ENCODE peak calls at places on chromosome 1, in seven cellular contexts. A is stimulated activated naive B cell treated with anti-CD40 and anti-IgM and Interleukin-4, amounts not matched to agents 10 μg/mL and 1 μg/mL and 100 μg/mL, for 72 hours; P is HEK293T; T is IMR-90; S is MCF 10A; U is cardiac muscle cell; W is CD8-positive, alpha-beta T cell. O is an unnamed sample.

GRCh38 chr1:161038523-161039153 is at the start of gene TSTD1:
- DNase-seq in P (no peak), A (peak), U (peak), W (peak), T (no peak), S (peak), O (no peak)

GRCh38 chr1:232319106-232319505 is 310.8 kb downstream of the SIPA1L2 start:
- DNase-seq in P (no peak), W (no peak), S (peak), U (peak), A (no peak), T (no peak), O (no peak)

GRCh38 chr1:181094813-181095212 is 6.3 kb downstream of the IER5 start:
- DNase-seq in S (no peak), T (peak), W (no peak), P (no peak), U (peak), A (no peak), O (peak)

GRCh38 chr1:221308534-221309511 is 429.6 kb downstream of the HLX start:
- DNase-seq in P (no peak), U (no peak), A (no peak), W (no peak), S (no peak), T (no peak), O (no peak)

GRCh38 chr1:61334718-61335589 is 252.6 kb downstream of the NFIA start:
- DNase-seq in W (no peak), A (no peak), P (no peak), U (peak), T (no peak), S (no peak), O (no peak)

GRCh38 chr1:1387098-1388077 is 11.7 kb downstream of the CCNL2 start:
- DNase-seq in T (no peak), P (no peak), A (no peak), U (no peak), S (no peak), W (no peak), O (no peak)

GRCh38 chr1:211352985-211353515 is 26.4 kb downstream of the TRAF5 start:
- DNase-seq in P (peak), A (peak), S (peak), T (no peak), U (peak), W (peak), O (no peak)

GRCh38 chr1:150322310-150322709 is 977 bp downstream of the PRPF3 start:
- DNase-seq in W (no peak), A (no peak), U (no peak), S (peak), P (no peak), T (peak), O (no peak)

GRCh38 chr1:1297802-1298424 is 9.8 kb downstream of the ACAP3 start:
- DNase-seq in P (no peak), U (no peak), T (no peak), S (no peak), W (no peak), A (no peak), O (no peak)

GRCh38 chr1:242788771-242789170 is 264.3 kb upstream of the PLD5 start:
- DNase-seq in T (no peak), P (no peak), W (no peak), A (no peak), U (no peak), S (no peak), O (no peak)

GRCh38 chr1:26697978-26698849 is 2.4 kb downstream of the ARID1A start:
- DNase-seq in S (peak), T (peak), P (peak), U (peak), W (no peak), A (no peak), O (no peak)

GRCh38 chr1:89005286-89006151 is 13.1 kb upstream of the KYAT3 start:
- DNase-seq in S (no peak), T (no peak), P (no peak), A (no peak), W (no peak), U (no peak), O (no peak)

GRCh38 chr1:233654667-233655432 is 40.9 kb downstream of the KCNK1 start:
- DNase-seq in A (no peak), W (no peak), S (peak), U (no peak), P (no peak), T (no peak), O (no peak)